ENCODE peak calls at places on chromosomes 12 and 14, in five cellular contexts. C is tibial nerve, M is HCT116, U is uterus, S is ovary. V is an unnamed sample.

GRCh38 chr12:89067436-89067835 is 284.9 kb downstream of the DUSP6 start:
- DNase-seq in S (no peak), C (no peak), U (no peak), M (peak), V (peak)

GRCh38 chr12:53180931-53181645 is 363 bp upstream of the CSAD start:
- DNase-seq in S (peak), C (peak), M (peak), U (peak), V (peak)

GRCh38 chr12:74820324-74820723 is 282.7 kb downstream of the ATXN7L3B start:
- DNase-seq in U (no peak), M (no peak), S (no peak), C (no peak), V (no peak)

GRCh38 chr12:115000038-115000437 is 316.1 kb upstream of the TBX3 start:
- DNase-seq in U (no peak), C (no peak), S (no peak), M (peak), V (peak)

GRCh38 chr12:99910342-99910741 is 74.4 kb downstream of the ANKS1B start:
- DNase-seq in U (no peak), C (no peak), S (no peak), M (no peak), V (no peak)

GRCh38 chr14:50801706-50802105 is 29.3 kb downstream of the NIN start:
- DNase-seq in C (no peak), M (no peak), S (no peak), U (no peak), V (no peak)

GRCh38 chr14:74527736-74528280 is 34.2 kb downstream of the ISCA2 start:
- DNase-seq in C (no peak), S (no peak), U (no peak), M (no peak), V (no peak)

GRCh38 chr14:75647650-75648049 is 13.0 kb downstream of the ERG28 start:
- DNase-seq in C (peak), S (no peak), U (no peak), M (no peak), V (no peak)

GRCh38 chr14:59688224-59689170 is 111.9 kb upstream of the CCDC175 start:
- DNase-seq in S (no peak), C (peak), U (no peak), M (peak), V (peak)

GRCh38 chr12:62730649-62731377 is 204.1 kb downstream of the PPM1H start:
- DNase-seq in S (no peak), U (no peak), M (no peak), C (no peak), V (no peak)

GRCh38 chr12:49923878-49924610 is 20.3 kb upstream of the FAIM2 start:
- DNase-seq in S (no peak), M (no peak), U (no peak), C (no peak), V (no peak)

GRCh38 chr14:93132472-93133065 is 16.8 kb upstream of the ITPK1 start:
- DNase-seq in M (no peak), U (no peak), S (no peak), C (peak), V (no peak)

GRCh38 chr12:49888461-49889151 is 15.1 kb downstream of the FAIM2 start:
- DNase-seq in U (no peak), C (no peak), S (no peak), M (no peak), V (no peak)

GRCh38 chr12:84842406-84843013 is 70.1 kb downstream of the SLC6A15 start:
- DNase-seq in M (peak), S (no peak), C (peak), U (no peak), V (no peak)

GRCh38 chr14:101878222-101879211 is 85.9 kb upstream of the DYNC1H1 start:
- DNase-seq in M (no peak), C (no peak), S (no peak), U (no peak), V (no peak)

GRCh38 chr14:64826845-64827244 is 52.9 kb downstream of the SPTB start:
- DNase-seq in C (no peak), M (no peak), U (no peak), S (no peak), V (no peak)

GRCh38 chr14:64823305-64823985 is 56.3 kb downstream of the SPTB start:
- DNase-seq in S (peak), U (peak), C (peak), M (peak), V (peak)

GRCh38 chr14:64826333-64826732 is 53.4 kb downstream of the SPTB start:
- DNase-seq in M (no peak), C (no peak), U (no peak), S (no peak), V (no peak)

GRCh38 chr14:64825006-64825405 is 54.7 kb downstream of the SPTB start:
- DNase-seq in S (no peak), M (no peak), U (no peak), C (no peak), V (no peak)

DNA sequence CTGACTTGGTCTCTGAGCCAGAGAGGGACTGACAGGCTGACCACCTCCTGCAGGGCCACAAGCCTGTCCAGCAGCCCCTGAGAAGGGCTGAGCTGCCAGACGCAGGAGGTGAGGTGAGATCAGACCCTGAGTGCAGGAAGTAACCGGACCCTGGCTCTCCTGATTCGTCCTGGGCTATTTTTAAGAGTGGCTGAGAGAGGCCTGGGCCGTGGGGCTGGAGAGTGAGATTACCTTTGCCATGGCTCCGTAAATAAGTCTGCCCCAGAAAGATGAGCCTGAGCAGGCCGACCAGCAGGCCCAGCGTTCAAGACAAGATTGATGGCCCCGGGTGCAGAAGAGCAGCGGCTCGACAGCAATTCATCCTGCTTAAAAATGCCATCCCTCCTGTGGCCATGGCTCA is 54.2 kb downstream of the SPTB start:
- DNase-seq in U (no peak), M (no peak), S (no peak), C (no peak), V (no peak)
- TF ChIP-seq POLR2A in U (no peak), M (no peak), S (no peak), C (no peak), V (no peak)

DNA sequence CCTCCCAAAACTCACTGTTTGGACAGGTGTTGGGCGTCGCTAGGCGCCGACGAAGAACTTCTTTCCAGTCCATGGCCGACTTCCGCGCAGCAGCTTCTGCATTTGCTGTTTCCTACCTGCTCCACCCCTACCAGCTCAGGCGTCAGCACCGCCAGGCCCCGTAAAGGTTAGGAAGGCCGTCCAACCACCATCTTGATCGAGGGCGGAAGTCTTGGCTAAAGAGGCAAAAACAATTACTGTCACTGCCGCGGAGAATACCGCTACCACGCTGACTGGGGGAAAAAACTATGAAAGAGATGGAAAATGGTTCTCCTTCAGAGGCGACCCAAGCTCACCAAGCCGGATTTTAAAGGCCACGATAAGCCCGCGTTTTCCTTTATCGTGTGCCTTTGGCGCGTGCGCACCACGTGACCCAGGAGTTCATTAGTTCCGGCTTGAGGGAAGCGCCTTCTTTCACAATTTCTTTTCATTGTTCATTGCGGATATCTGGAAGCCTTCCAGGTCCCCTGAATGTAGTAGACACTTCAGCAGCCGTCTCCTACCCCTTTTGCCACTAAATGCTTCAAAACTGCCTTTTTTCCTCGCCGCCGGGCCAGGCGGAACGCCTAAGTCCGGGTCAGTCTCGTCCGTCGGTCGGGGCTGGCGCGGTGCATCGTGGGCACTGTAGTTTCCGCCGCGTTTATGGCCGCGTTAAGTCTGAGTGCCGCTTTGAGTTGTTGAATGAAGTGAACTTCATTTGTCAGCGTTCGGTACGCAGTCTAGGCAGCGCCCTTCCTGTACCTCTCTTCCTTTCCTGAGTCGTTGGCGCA is at the start of the genes PPP2R3C and PRORP:
- DNase-seq in S (peak), M (peak), C (peak), U (peak), V (peak)
- TF ChIP-seq POLR2A in S (peak), M (peak), C (peak), U (peak), V (peak)

GRCh38 chr12:131827961-131828534 is at the start of gene MMP17:
- DNase-seq in S (peak), M (no peak), C (peak), U (peak), V (no peak)
- TF ChIP-seq POLR2A in S (no peak), M (no peak), C (peak), U (no peak), V (peak)

GRCh38 chr14:100567877-100568163 is 19.4 kb downstream of the BEGAIN start:
- DNase-seq in M (no peak), U (no peak), C (no peak), S (no peak), V (no peak)

GRCh38 chr14:100569734-100570251 is 17.4 kb downstream of the BEGAIN start:
- DNase-seq in C (no peak), S (no peak), U (no peak), M (no peak), V (no peak)

GRCh38 chr14:100568164-100568997 is 18.8 kb downstream of the BEGAIN start:
- DNase-seq in U (no peak), C (no peak), M (no peak), S (no peak), V (peak)

GRCh38 chr14:100570726-100571454 is 16.3 kb downstream of the BEGAIN start:
- DNase-seq in C (no peak), S (no peak), M (no peak), U (no peak), V (no peak)

DNA sequence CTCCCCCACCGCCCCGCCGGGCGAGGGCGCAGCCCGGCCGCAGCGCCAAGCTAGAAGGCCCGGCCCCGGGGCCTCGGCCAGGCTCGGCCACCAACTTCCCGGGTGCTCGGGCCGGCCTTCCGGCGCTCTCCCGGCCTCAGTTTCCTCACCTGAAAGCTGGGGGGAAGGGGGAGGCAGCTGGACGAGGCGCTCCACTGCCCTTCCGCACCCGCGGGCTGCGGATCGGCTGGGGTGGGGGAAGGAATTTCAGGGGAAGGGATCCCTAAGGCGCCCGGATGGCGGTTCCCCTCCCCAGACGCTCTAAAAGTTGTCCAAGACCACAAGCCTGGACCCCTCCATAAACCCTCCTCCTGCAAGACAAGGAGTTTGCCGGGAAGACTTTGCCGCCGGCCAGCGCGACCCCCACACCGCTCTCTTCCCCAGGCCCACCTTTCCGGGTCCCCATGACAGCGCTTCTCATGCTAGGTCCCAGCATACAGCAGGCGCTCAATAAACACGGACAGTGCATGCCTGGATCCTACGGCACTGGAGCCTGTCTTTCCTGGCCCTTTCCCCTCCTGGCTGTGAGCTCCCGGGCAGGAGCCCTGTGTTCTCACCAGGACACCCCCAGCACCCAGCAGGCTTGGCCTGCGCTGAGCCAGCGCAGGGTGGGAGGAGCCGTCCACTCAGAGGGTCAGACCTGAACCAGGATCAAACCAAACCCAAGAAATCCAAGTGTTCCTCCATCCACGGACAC is 18.1 kb downstream of the BEGAIN start:
- DNase-seq in S (no peak), U (no peak), M (no peak), C (no peak), V (no peak)
- TF ChIP-seq POLR2A in S (no peak), U (no peak), M (no peak), C (no peak), V (no peak)

GRCh38 chr12:108985750-108986149 is 35.1 kb downstream of the SVOP start:
- DNase-seq in M (no peak), C (no peak), S (no peak), U (no peak), V (no peak)

GRCh38 chr12:108982621-108983219 is 38.1 kb downstream of the SVOP start:
- DNase-seq in U (no peak), M (no peak), S (no peak), C (no peak), V (no peak)

GRCh38 chr12:108977360-108977759 is 43.5 kb downstream of the SVOP start:
- DNase-seq in C (no peak), U (no peak), M (no peak), S (no peak), V (no peak)

GRCh38 chr12:108980831-108981618 is 39.8 kb downstream of the SVOP start:
- DNase-seq in C (no peak), U (no peak), S (no peak), M (no peak), V (no peak)

GRCh38 chr12:108981835-108982234 is 39.0 kb downstream of the SVOP start:
- DNase-seq in C (no peak), U (no peak), S (no peak), M (no peak), V (no peak)
- TF ChIP-seq POLR2A in C (no peak), U (no peak), S (no peak), M (no peak), V (no peak)

GRCh38 chr12:124568431-124569374 is 1.3 kb upstream of the NCOR2 start:
- DNase-seq in C (peak), M (no peak), S (peak), U (peak), V (peak)

GRCh38 chr12:124566181-124567034 is 1.0 kb downstream of the NCOR2 start:
- DNase-seq in S (peak), U (peak), C (peak), M (peak), V (peak)

GRCh38 chr12:124567035-124567672 is at the start of gene NCOR2:
- DNase-seq in M (no peak), C (no peak), U (peak), S (peak), V (peak)

GRCh38 chr12:124569375-124570148 is 2.1 kb upstream of the NCOR2 start:
- DNase-seq in U (no peak), S (no peak), M (no peak), C (no peak), V (no peak)

DNA sequence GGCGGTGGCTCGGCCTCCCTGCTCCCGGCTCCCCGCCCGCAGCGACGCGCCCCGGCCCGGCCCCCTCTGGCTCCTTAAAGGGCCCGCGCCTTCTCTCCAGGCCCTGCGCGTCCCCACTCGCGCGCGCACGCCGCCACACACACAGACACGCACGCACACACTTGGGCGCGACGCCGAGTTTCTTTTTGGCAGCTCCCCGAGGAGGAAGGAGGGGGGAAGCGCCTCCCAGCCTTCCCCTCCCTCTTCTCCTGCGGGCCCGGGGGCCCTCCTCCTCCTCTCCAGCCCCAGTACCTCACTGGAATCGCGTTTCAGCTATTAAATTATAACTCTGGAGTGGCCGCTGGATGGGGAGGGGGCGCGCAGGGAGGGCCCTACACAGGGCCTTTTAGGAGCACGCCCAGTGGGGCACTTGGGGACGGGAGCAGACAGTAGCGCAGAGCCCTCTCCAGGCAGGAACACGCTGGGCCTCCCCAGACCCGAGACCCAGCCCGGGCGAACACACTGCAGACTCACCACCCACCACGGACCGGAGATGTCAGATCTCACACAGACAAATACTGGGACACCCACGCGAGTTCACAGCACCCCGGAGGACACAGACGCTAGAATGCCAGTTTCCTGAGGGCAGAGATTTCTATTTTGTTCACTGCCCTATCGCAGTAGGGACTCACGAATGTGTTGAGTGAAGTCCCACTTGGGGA is 411 bp upstream of the NCOR2 start:
- DNase-seq in C (peak), S (peak), U (peak), M (no peak), V (peak)
- TF ChIP-seq POLR2A in C (no peak), S (no peak), U (no peak), M (no peak), V (no peak)

DNA sequence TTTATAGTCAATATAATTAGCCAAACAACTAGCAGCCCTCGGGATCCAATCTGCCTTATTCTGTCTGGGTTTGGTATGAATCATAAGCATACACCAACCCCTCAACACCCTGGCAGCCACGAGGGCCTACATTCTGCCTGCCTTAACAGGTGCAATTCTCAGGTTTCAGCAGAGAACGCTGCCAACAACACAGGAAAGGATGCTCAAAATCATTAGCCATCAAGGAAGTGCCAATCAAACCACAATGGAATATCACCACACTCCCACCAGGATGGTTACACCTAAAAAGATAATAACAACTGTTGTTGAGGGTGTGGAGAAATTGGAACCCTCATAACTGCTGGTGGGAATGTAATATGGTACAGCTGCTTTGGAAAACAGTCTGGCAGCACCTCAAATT is 122.8 kb downstream of the TTC7B start:
- DNase-seq in M (no peak), U (no peak), C (no peak), S (no peak), V (no peak)
- TF ChIP-seq POLR2A in M (no peak), U (no peak), C (no peak), S (no peak), V (no peak)

V was measured in H54.